ENCODE peak calls at places on chromosomes 6 and 20, in nine cellular contexts. Z is ascending aorta, P is AG09319, C is retinal pigment epithelial cell, E is HFFc6, Y is neural progenitor cell, G is fibroblast of mammary gland, S is choroid plexus epithelial cell, L is AG04450. N is an unnamed sample.

GRCh38 chr20:371755-372542 is 8.6 kb upstream of the TRIB3 start:
- DNase-seq in S (peak), E (peak), Z (no peak), G (peak), C (peak), P (peak), Y (no peak), L (no peak), N (peak)

GRCh38 chr20:37278966-37279590 is 10.4 kb upstream of the MANBAL start:
- DNase-seq in S (no peak), P (no peak), E (peak), Z (no peak), C (no peak), G (peak), Y (no peak), L (no peak), N (no peak)

GRCh38 chr6:148342146-148343027 is at the start of gene SASH1:
- DNase-seq in E (peak), S (peak), Z (peak), L (peak), Y (peak), G (peak), P (no peak), C (peak), N (peak)

GRCh38 chr6:25006075-25006474 is 70.3 kb upstream of the RIPOR2 start:
- DNase-seq in Y (no peak), L (no peak), S (no peak), G (no peak), P (no peak), C (no peak), E (no peak), Z (no peak), N (no peak)

GRCh38 chr6:14280006-14280510 is 162.5 kb downstream of the CD83 start:
- DNase-seq in C (no peak), P (no peak), Z (no peak), S (no peak), L (no peak), E (no peak), G (no peak), Y (no peak), N (no peak)

GRCh38 chr6:2157441-2158127 is 87.8 kb downstream of the GMDS start:
- DNase-seq in G (peak), C (no peak), Y (no peak), S (peak), Z (no peak), E (peak), L (peak), P (peak), N (peak)

GRCh38 chr6:149210376-149210775 is 107.1 kb upstream of the TAB2 start:
- DNase-seq in G (peak), E (peak), L (no peak), Z (no peak), S (peak), P (no peak), C (no peak), Y (no peak), N (peak)

GRCh38 chr6:137214931-137215330 is 4.3 kb downstream of the IFNGR1 start:
- DNase-seq in G (peak), E (no peak), S (no peak), Y (no peak), L (no peak), P (no peak), C (no peak), Z (no peak), N (no peak)

GRCh38 chr6:3748726-3749389 is 2.7 kb downstream of the PXDC1 start:
- DNase-seq in S (no peak), P (no peak), G (no peak), E (no peak), C (no peak), Z (no peak), L (no peak), Y (no peak), N (no peak)

GRCh38 chr6:98586163-98586562 is 248.2 kb upstream of the POU3F2 start:
- DNase-seq in Z (no peak), G (no peak), P (no peak), S (no peak), C (no peak), E (no peak), Y (peak), L (no peak), N (no peak)

GRCh38 chr20:34980543-34981213 is 25.0 kb downstream of the MYH7B start:
- DNase-seq in G (peak), L (no peak), P (no peak), C (no peak), E (no peak), S (no peak), Z (no peak), Y (peak), N (no peak)

GRCh38 chr6:117389227-117390057 is 36.3 kb downstream of the ROS1 start:
- DNase-seq in P (no peak), E (no peak), G (peak), L (no peak), Y (no peak), S (peak), Z (no peak), C (no peak), N (peak)

GRCh38 chr6:44858998-44859397 is 469.1 kb upstream of the RUNX2 start:
- DNase-seq in S (peak), E (no peak), G (peak), L (no peak), C (no peak), Y (no peak), P (no peak), Z (no peak), N (peak)
- TF ChIP-seq CTCF in S (peak), E (no peak), G (no peak), L (no peak), C (peak), Y (no peak), P (no peak), Z (no peak), N (peak)

DNA sequence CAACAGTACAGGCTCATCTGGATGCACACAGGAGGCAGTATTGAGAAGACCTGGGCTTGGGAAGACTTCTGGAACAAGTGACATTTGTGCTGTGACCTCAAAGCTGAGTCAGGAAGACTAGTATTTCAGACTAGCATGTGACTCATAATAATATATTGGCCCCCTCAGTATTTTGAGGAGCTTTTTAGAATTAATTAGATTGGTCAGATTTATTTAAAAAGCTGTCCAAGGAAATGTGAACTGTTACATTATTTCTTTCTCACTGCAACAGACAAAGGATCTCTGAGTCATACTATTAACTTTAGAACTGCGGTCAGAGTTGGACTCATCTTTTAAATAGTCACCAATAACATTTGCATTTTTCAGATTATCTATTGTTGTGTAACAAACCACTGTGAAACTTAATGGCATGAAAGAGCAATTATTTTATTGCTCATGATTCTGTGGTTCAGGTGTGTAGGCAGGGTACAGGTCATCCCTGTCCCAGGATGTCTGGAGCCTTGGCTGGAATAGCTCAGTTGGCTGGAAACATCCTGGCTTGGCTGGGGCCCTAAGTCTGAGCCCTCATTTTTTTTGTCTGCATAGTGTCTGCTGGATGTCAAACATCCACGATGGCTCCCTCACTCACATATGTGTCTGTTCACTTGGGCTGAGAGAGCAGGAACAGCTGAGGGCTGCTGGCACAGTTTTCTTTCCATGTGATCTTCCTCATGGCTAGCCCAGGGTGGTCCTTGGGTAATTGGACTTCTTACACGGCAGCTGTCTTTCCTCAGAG is 46.8 kb downstream of the MAP3K4 start:
- DNase-seq in Z (no peak), Y (no peak), L (peak), C (peak), S (peak), G (peak), E (peak), P (peak), N (peak)
- TF ChIP-seq CTCF in Z (no peak), Y (no peak), L (peak), C (peak), S (peak), G (peak), E (peak), P (peak), N (peak)

DNA sequence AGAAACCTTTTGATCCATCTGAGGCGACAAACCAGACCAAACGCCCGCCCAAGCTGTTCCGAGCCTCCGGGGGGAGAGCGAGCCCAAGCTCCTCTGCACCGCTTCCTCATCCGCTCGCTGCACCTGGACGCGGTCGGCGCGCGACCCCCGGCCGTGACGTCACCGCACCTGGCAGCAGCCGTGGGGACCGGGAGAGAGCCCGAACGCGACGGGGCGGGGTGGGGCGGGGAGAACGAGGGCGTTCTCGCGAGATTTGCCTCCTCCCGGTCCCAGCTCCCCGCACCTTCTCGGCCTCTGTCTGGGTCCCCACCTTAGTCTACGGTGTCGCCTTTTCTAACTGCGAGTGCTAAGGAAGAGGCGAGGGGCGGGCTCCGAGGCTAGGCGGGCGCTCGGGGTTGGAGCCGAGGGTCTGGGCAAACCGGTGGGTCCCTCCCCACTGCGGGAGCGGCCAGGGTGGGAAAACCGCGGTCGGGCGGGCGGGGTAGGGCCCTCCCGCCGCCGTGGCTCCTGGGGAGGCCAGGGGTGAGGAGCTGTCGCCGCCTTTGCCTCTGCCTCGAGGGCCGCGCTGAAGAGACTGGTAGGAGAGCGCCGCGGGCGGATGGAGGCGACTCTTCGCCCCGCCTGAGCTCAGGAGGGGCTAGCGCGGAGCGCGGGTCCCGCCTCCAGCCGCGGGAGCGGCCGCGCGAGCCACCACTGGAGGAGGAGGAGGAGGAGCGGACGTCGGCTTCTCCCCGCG is at the start of gene CD2AP:
- DNase-seq in G (peak), Y (peak), P (peak), Z (peak), L (peak), S (peak), E (peak), C (peak), N (peak)
- TF ChIP-seq CTCF in G (no peak), Y (peak), P (no peak), Z (no peak), L (no peak), S (no peak), E (no peak), C (no peak), N (no peak)

GRCh38 chr6:29376003-29376402 is 912 bp upstream of the OR12D3 start:
- DNase-seq in G (peak), L (no peak), E (no peak), Y (no peak), P (no peak), C (no peak), S (peak), Z (no peak), N (no peak)
- TF ChIP-seq CTCF in G (no peak), L (no peak), E (no peak), Y (peak), P (no peak), C (no peak), S (peak), Z (no peak), N (no peak)